ENCODE peak calls at places on chromosome 17, in seven cellular contexts. A, L, E, H, X, Z and I are unnamed samples. For H3K9me3, the result is how much of the 10 kb centered on the place peaks cover.

GRCh38 chr17:67602974-67603373 is 114.8 kb upstream of the NOL11 start:
- DNase-seq in A (no peak), L (peak), E (peak), H (peak), X (no peak), Z (peak), I (peak)

GRCh38 chr17:2040219-2040827 is 1.5 kb upstream of the OVCA2 start:
- DNase-seq in A (no peak), L (no peak), E (peak), H (no peak), X (peak), Z (no peak), I (no peak)

GRCh38 chr17:33038740-33039139 is 47.1 kb downstream of the SPACA3 start:
- DNase-seq in A (no peak), L (no peak), E (peak), H (peak), X (peak), Z (peak), I (no peak)

GRCh38 chr17:68302666-68303065 is 11.4 kb downstream of the ARSG start:
- DNase-seq in A (no peak), L (no peak), E (no peak), H (no peak), X (no peak), Z (no peak), I (no peak)

GRCh38 chr17:2049333-2050245 is 5.3 kb upstream of the HIC1 start:
- DNase-seq in A (peak), L (peak), E (peak), H (peak), X (peak), Z (peak), I (peak)

GRCh38 chr17:47708864-47709541 is 15.0 kb downstream of the TBKBP1 start:
- DNase-seq in A (peak), L (no peak), E (no peak), H (no peak), X (peak), Z (peak), I (no peak)

GRCh38 chr17:3594976-3595375 is 14.2 kb downstream of the TRPV1 start:
- DNase-seq in A (no peak), L (no peak), E (no peak), H (no peak), X (no peak), Z (no peak), I (no peak)

GRCh38 chr17:65314212-65314611 is 177.0 kb downstream of the RGS9 start:
- DNase-seq in A (no peak), L (no peak), E (no peak), H (no peak), X (no peak), Z (no peak), I (no peak)

GRCh38 chr17:17232303-17232621 is 4.7 kb downstream of the FLCN start:
- DNase-seq in A (no peak), L (no peak), E (no peak), H (no peak), X (no peak), Z (no peak), I (no peak)

GRCh38 chr17:13550291-13550690 is 51.4 kb downstream of the HS3ST3A1 start:
- DNase-seq in A (no peak), L (no peak), E (peak), H (no peak), X (no peak), Z (no peak), I (no peak)

GRCh38 chr17:33459078-33459940 is 166.2 kb upstream of the ASIC2 start:
- DNase-seq in A (no peak), L (no peak), E (no peak), H (no peak), X (no peak), Z (no peak), I (no peak)

GRCh38 chr17:30952645-30953393 is 18.0 kb upstream of the RNF135 start:
- DNase-seq in A (no peak), L (no peak), E (no peak), H (no peak), X (no peak), Z (no peak), I (no peak)

GRCh38 chr17:12282056-12282455 is 261.4 kb downstream of the MAP2K4 start:
- DNase-seq in A (no peak), L (no peak), E (peak), H (no peak), X (no peak), Z (peak), I (no peak)

GRCh38 chr17:55632893-55633292 is 89.8 kb downstream of the TMEM100 start:
- DNase-seq in A (no peak), L (no peak), E (peak), H (no peak), X (no peak), Z (no peak), I (no peak)

GRCh38 chr17:42387663-42388380 is 420 bp downstream of the STAT3 start:
- DNase-seq in A (peak), L (no peak), E (peak), H (no peak), X (peak), Z (peak), I (peak)

GRCh38 chr17:39671651-39672521 is 3.6 kb downstream of the PNMT start:
- DNase-seq in A (peak), L (no peak), E (peak), H (no peak), X (no peak), Z (peak), I (no peak)

GRCh38 chr17:35749560-35750412 is 3.3 kb downstream of the GAS2L2 start:
- DNase-seq in A (no peak), L (no peak), E (peak), H (no peak), X (no peak), Z (no peak), I (no peak)

GRCh38 chr17:49079840-49080663 is 52.5 kb upstream of the B4GALNT2 start:
- DNase-seq in A (no peak), L (no peak), E (no peak), H (no peak), X (no peak), Z (no peak), I (no peak)

GRCh38 chr17:41977991-41978390 is 11.4 kb downstream of the CNP start:
- DNase-seq in A (no peak), L (no peak), E (no peak), H (no peak), X (no peak), Z (no peak), I (no peak)

GRCh38 chr17:77420476-77420803 is 279.7 kb downstream of the SEC14L1 start:
- DNase-seq in A (no peak), L (no peak), E (no peak), H (no peak), X (no peak), Z (no peak), I (no peak)

GRCh38 chr17:77548967-77549366 is 408.2 kb downstream of the SEC14L1 start:
- DNase-seq in A (no peak), L (no peak), E (no peak), H (no peak), X (no peak), Z (no peak), I (no peak)

GRCh38 chr17:78442648-78443128 is 64.2 kb downstream of the PGS1 start:
- DNase-seq in A (peak), L (no peak), E (peak), H (no peak), X (peak), Z (peak), I (no peak)

GRCh38 chr17:48161127-48161905 is 53.8 kb downstream of the SNX11 start:
- DNase-seq in A (no peak), L (no peak), E (no peak), H (no peak), X (no peak), Z (no peak), I (no peak)

GRCh38 chr17:19237389-19238166 is 412 bp downstream of the EPN2 start:
- DNase-seq in A (peak), L (no peak), E (peak), H (peak), X (no peak), Z (no peak), I (peak)

GRCh38 chr17:47607481-47607880 is 42.2 kb upstream of the KPNB1 start:
- DNase-seq in A (no peak), L (no peak), E (no peak), H (no peak), X (no peak), Z (no peak), I (no peak)

GRCh38 chr17:63963123-63963522 is 9.6 kb downstream of the SCN4A start:
- DNase-seq in A (peak), L (no peak), E (no peak), H (no peak), X (no peak), Z (no peak), I (no peak)

GRCh38 chr17:30590086-30590485 is 112.9 kb downstream of the GOSR1 start:
- DNase-seq in A (no peak), L (no peak), E (peak), H (no peak), X (no peak), Z (no peak), I (no peak)

GRCh38 chr17:57881783-57882291 is 32.0 kb upstream of the MRPS23 start:
- DNase-seq in A (no peak), L (no peak), E (no peak), H (no peak), X (peak), Z (no peak), I (no peak)

GRCh38 chr17:17712268-17712924 is 31.1 kb downstream of the RAI1 start:
- DNase-seq in A (no peak), L (no peak), E (peak), H (no peak), X (no peak), Z (peak), I (no peak)

GRCh38 chr17:11909348-11909747 is 87.9 kb downstream of the ZNF18 start:
- DNase-seq in A (no peak), L (no peak), E (no peak), H (no peak), X (no peak), Z (no peak), I (no peak)

GRCh38 chr17:38727661-38728220 is 2.4 kb upstream of the CISD3 start:
- DNase-seq in A (no peak), L (no peak), E (peak), H (no peak), X (no peak), Z (no peak), I (no peak)

GRCh38 chr17:80604007-80604728 is 59.5 kb downstream of the RPTOR start:
- DNase-seq in A (no peak), L (no peak), E (no peak), H (no peak), X (no peak), Z (no peak), I (no peak)

GRCh38 chr17:22278302-22279275 is 586.3 kb downstream of the KCNJ18 start:
- DNase-seq in A (no peak), L (peak), E (no peak), H (no peak), X (no peak), Z (no peak), I (no peak)
- H3K9me3 ChIP-seq in A (under half), L (under half), E (under half), H (under half), X (under half), Z (under half), I (under half)

GRCh38 chr17:79555543-79555942 is 55.3 kb downstream of the RBFOX3 start:
- DNase-seq in A (no peak), L (no peak), E (no peak), H (no peak), X (no peak), Z (no peak), I (no peak)

GRCh38 chr17:79557724-79558572 is 52.9 kb downstream of the RBFOX3 start:
- DNase-seq in A (no peak), L (no peak), E (no peak), H (no peak), X (no peak), Z (no peak), I (no peak)

GRCh38 chr17:79558573-79558900 is 52.3 kb downstream of the RBFOX3 start:
- DNase-seq in A (no peak), L (no peak), E (no peak), H (no peak), X (no peak), Z (no peak), I (no peak)

GRCh38 chr17:79556263-79556662 is 54.6 kb downstream of the RBFOX3 start:
- DNase-seq in A (no peak), L (no peak), E (no peak), H (no peak), X (no peak), Z (no peak), I (no peak)

GRCh38 chr17:79557276-79557675 is 53.6 kb downstream of the RBFOX3 start:
- DNase-seq in A (no peak), L (no peak), E (no peak), H (no peak), X (no peak), Z (no peak), I (no peak)
- H3K9me3 ChIP-seq in A (under half), L (under half), E (under half), H (under half), X (under half), Z (under half), I (under half)

DNA sequence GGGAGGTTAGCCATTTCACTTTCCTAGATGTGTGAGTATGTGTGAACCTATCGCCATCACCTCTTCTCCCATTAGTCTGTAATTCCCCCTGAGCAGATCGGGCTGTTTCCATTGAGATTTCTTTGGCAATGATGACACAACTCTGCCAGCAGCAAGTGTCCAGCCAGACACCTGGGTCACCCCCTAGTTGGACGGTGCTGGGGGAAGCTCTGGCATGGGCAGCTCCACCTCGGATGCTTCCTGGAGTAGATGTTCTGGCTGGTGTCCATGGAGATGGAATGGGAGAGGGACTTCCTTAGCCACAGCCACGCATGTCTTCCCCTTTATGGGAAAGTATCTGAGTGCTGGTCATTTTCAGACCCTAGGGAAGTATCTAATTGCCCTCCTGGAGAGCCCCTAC is 247.9 kb upstream of the RPL38 start:
- DNase-seq in A (no peak), L (no peak), E (no peak), H (no peak), X (no peak), Z (no peak), I (no peak)
- H3K9me3 ChIP-seq in A (under half), L (under half), E (under half), H (under half), X (under half), Z (under half), I (under half)

DNA sequence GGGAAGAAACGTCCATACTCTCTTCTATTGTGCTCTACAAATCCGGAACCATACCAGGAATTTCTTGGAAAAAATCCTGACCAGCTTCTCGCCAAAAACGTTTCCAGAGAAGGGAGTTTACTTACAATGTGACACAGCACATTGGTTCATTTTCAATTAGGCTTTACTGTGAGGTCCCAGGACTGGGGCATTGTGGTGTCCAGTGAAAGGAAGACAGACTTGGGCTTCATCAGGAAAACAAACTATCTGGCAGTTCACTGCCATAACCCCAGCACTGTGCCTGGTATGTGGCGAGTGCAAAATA is 14.7 kb downstream of the MPP2 start:
- DNase-seq in A (no peak), L (no peak), E (no peak), H (no peak), X (no peak), Z (no peak), I (no peak)
- H3K9me3 ChIP-seq in A (under half), L (under half), E (under half), H (under half), X (under half), Z (under half), I (under half)

DNA sequence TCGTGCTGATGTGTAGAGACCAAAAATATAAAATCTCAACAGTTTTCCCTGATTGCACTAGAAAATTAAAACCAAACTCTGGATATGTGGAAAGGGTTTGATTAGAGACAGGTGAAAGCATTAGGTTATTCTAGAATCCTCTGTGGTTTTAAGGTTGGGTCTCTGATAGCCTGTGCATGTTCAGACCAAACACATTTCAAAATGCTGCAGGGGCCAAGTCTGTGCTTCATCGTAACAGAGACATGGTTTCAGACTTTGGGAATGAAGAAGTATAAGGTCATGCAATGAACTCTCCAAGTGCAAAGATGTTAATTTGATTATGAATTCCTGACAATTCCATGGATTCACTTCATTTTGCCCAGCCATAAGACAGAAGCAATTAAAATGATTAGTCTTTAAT is 261.0 kb upstream of the KCNJ16 start:
- DNase-seq in A (no peak), L (no peak), E (no peak), H (no peak), X (no peak), Z (no peak), I (no peak)
- H3K9me3 ChIP-seq in A (under half), L (under half), E (under half), H (under half), X (under half), Z (under half), I (under half)

GRCh38 chr17:53466733-53467132 is 356.0 kb upstream of the KIF2B start:
- DNase-seq in A (no peak), L (no peak), E (no peak), H (no peak), X (no peak), Z (no peak), I (no peak)
- H3K9me3 ChIP-seq in A (under half), L (under half), E (under half), H (under half), X (under half), Z (under half), I (under half)

GRCh38 chr17:27153005-27153404 is 140.9 kb upstream of the WSB1 start:
- DNase-seq in A (no peak), L (no peak), E (peak), H (no peak), X (no peak), Z (no peak), I (no peak)
- H3K9me3 ChIP-seq in A (under half), L (under half), E (under half), H (under half), X (under half), Z (under half), I (under half)

DNA sequence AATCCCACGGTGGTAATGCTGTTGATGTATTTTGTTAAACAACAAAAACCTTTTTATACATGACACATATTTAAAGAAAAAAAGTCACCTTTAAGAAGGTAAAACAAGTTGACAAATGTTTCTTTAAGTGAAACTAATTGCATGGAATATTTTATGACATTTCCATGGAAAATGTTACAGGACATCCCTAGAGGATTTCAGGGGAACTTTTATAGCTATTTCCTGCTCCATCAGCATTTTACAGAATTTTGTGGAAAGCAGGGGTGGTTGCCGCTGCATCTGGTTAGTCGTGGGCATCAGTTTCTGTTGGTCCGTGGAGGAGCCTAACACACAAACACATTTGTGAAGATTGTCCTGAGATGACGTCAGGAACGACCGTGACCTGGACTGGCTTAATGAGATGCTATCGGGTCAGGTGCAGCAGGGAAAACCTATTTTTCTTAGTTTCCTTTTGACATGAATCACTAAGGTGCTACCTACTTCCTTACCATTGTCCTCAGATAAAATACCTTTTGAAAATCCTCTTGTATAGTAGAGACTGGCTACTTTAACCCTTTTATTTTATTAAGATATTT is 305.1 kb downstream of the MAP2K6 start:
- DNase-seq in A (no peak), L (no peak), E (no peak), H (no peak), X (no peak), Z (no peak), I (no peak)
- H3K9me3 ChIP-seq in A (under half), L (under half), E (under half), H (under half), X (under half), Z (under half), I (under half)